ENCODE peak calls at places on chromosomes 13 and 19, in four cellular contexts. One of them, this sample, is unnamed.

GRCh38 chr13:23959231-23959862 is 62.0 kb upstream of the C1QTNF9B start:
- DNase-seq in H1: no peak
- DNase-seq in K562: no peak
- DNase-seq in HepG2: no peak
- DNase-seq in this sample: no peak

GRCh38 chr19:18185538-18185937 is 7.5 kb upstream of the MPV17L2 start:
- DNase-seq in H1: no peak
- DNase-seq in K562: no peak
- DNase-seq in HepG2: no peak
- DNase-seq in this sample: no peak

GRCh38 chr13:54950546-54950945 is 1921.9 kb downstream of the OLFM4 start:
- DNase-seq in K562: no peak
- DNase-seq in H1: no peak
- DNase-seq in HepG2: no peak
- DNase-seq in this sample: no peak

GRCh38 chr19:28314771-28315170 is 898.2 kb downstream of the UQCRFS1 start:
- DNase-seq in HepG2: no peak
- DNase-seq in H1: no peak
- DNase-seq in K562: no peak
- DNase-seq in this sample: no peak

GRCh38 chr13:111035861-111036260 is 79.2 kb upstream of the ARHGEF7 start:
- DNase-seq in H1: no peak
- DNase-seq in K562: no peak
- DNase-seq in HepG2: no peak
- DNase-seq in this sample: no peak

GRCh38 chr19:611506-611869 is 21.8 kb downstream of the HCN2 start:
- DNase-seq in H1: no peak
- DNase-seq in HepG2: no peak
- DNase-seq in K562: no peak
- DNase-seq in this sample: no peak

GRCh38 chr19:6220385-6221191 is 59.2 kb downstream of the MLLT1 start:
- DNase-seq in H1: no peak
- DNase-seq in K562: no peak
- DNase-seq in HepG2: no peak
- DNase-seq in this sample: no peak

GRCh38 chr13:42401376-42401775 is 129.4 kb downstream of the AKAP11 start:
- DNase-seq in K562: no peak
- DNase-seq in HepG2: no peak
- DNase-seq in H1: no peak
- DNase-seq in this sample: no peak

GRCh38 chr19:28705008-28705407 is 507.9 kb downstream of the UQCRFS1 start:
- DNase-seq in K562: peak; percentile 19
- DNase-seq in H1: no peak
- DNase-seq in HepG2: peak; percentile 21
- DNase-seq in this sample: no peak

GRCh38 chr19:38932425-38933179 is 1.9 kb downstream of the MRPS12 start:
- DNase-seq in K562: peak; percentile 32
- DNase-seq in H1: no peak
- DNase-seq in HepG2: peak; percentile 63
- DNase-seq in this sample: no peak
- TF ChIP-seq SIN3A in K562: no peak
- TF ChIP-seq SIN3A in H1: no peak
- TF ChIP-seq SIN3A in HepG2: no peak
- TF ChIP-seq SIN3A in this sample: no peak

DNA sequence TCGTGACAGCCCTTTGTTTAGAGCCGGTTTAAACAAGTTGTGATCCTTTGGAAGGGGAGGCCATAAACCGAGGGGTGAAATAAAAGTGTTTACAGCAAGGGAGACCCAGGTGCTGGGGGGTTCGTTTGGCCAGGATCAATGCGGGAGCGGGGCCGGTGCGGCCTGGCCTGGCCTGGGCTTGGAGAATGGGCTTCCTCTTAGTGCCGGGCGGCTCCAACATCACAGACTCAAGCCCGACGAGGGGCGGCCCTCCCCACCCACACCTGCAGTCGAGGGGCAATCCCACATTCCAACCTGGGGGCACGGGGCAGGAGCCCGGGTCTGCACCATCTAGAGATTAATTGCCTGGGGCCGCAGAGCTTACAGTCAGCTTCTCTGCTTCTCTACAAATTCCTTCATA is 42.8 kb upstream of the GTF3A start:
- DNase-seq in HepG2: no peak
- DNase-seq in K562: no peak
- DNase-seq in H1: no peak
- DNase-seq in this sample: no peak
- TF ChIP-seq BRCA1 in HepG2: no peak
- TF ChIP-seq BRCA1 in K562: no peak
- TF ChIP-seq BRCA1 in H1: no peak
- TF ChIP-seq BRCA1 in this sample: no peak

GRCh38 chr19:11673608-11674041 is 65.1 kb downstream of the ZNF823 start:
- DNase-seq in H1: peak; percentile 80
- DNase-seq in HepG2: peak; percentile 68
- DNase-seq in K562: peak; percentile 37
- DNase-seq in this sample: no peak
- TF ChIP-seq SIN3A in H1: no peak
- TF ChIP-seq SIN3A in HepG2: no peak
- TF ChIP-seq SIN3A in K562: no peak
- TF ChIP-seq SIN3A in this sample: no peak

GRCh38 chr13:68970532-68970931 is 1137.1 kb upstream of the ATXN8OS start:
- DNase-seq in H1: no peak
- DNase-seq in HepG2: no peak
- DNase-seq in K562: no peak
- DNase-seq in this sample: no peak
- TF ChIP-seq BRCA1 in H1: no peak
- TF ChIP-seq BRCA1 in HepG2: no peak
- TF ChIP-seq BRCA1 in K562: no peak
- TF ChIP-seq BRCA1 in this sample: no peak

This sample was measured in GM12878.